ENCODE peak calls at places on chromosome 11, in seven cellular contexts. S is EL; X is NCI-H510A; L is stimulated activated naive CD4-positive, alpha-beta T cell; Z is OCI-LY7; O is anterior cingulate cortex; D is NCI-H345. T is an unnamed sample.

GRCh38 chr11:1335811-1336761 is 26.7 kb upstream of the TOLLIP start:
- DNase-seq in S (peak), X (no peak), L (peak), Z (peak), O (no peak), D (peak), T (peak)

GRCh38 chr11:75673977-75674582 is 5.2 kb upstream of the MAP6 start:
- DNase-seq in S (peak), X (no peak), L (no peak), Z (peak), O (no peak), D (no peak), T (peak)

GRCh38 chr11:46577058-46577457 is 16.8 kb downstream of the AMBRA1 start:
- DNase-seq in S (no peak), X (no peak), L (no peak), Z (no peak), O (no peak), D (no peak), T (no peak)

GRCh38 chr11:34250732-34251639 is 106.8 kb downstream of the ABTB2 start:
- DNase-seq in S (peak), X (no peak), L (peak), Z (peak), O (no peak), D (no peak), T (no peak)

GRCh38 chr11:46330154-46330886 is 16.9 kb upstream of the DGKZ start:
- DNase-seq in S (no peak), X (no peak), L (no peak), Z (no peak), O (peak), D (peak), T (no peak)

GRCh38 chr11:88016392-88017020 is 158.7 kb downstream of the RAB38 start:
- DNase-seq in S (peak), X (peak), L (peak), Z (peak), O (no peak), D (peak), T (peak)

GRCh38 chr11:47467372-47467771 is 18.4 kb upstream of the RAPSN start:
- DNase-seq in S (no peak), X (peak), L (no peak), Z (no peak), O (no peak), D (peak), T (no peak)

GRCh38 chr11:11860103-11860979 is 18.6 kb downstream of the USP47 start:
- DNase-seq in S (peak), X (no peak), L (no peak), Z (no peak), O (no peak), D (no peak), T (no peak)

GRCh38 chr11:126548576-126549272 is 193.2 kb downstream of the ST3GAL4 start:
- DNase-seq in S (no peak), X (no peak), L (no peak), Z (no peak), O (no peak), D (no peak), T (no peak)

GRCh38 chr11:26867286-26867685 is 126.6 kb upstream of the FIBIN start:
- DNase-seq in S (no peak), X (no peak), L (no peak), Z (no peak), O (no peak), D (no peak), T (no peak)

GRCh38 chr11:10622957-10623787 is 54.7 kb upstream of the LYVE1 start:
- DNase-seq in S (no peak), X (no peak), L (peak), Z (peak), O (no peak), D (no peak), T (no peak)

GRCh38 chr11:110376711-110377324 is 52.9 kb upstream of the FDX1 start:
- DNase-seq in S (peak), X (peak), L (no peak), Z (peak), O (peak), D (peak), T (peak)

GRCh38 chr11:46200537-46201281 is 76.8 kb upstream of the CREB3L1 start:
- DNase-seq in S (peak), X (no peak), L (no peak), Z (no peak), O (no peak), D (no peak), T (no peak)